ENCODE peak calls at places on chromosomes 6 and 20, in eight cellular contexts. Z is heart right ventricle, E is brain microvascular endothelial cell, W is cardiac muscle cell, O is A549, U is astrocyte, B is heart left ventricle, F is IMR-90. A is an unnamed sample.

GRCh38 chr20:24472426-24472825 is 3.0 kb downstream of the SYNDIG1 start:
- DNase-seq in B (no peak), F (no peak), O (no peak), E (no peak), W (no peak), Z (no peak), U (no peak), A (no peak)

GRCh38 chr20:7790189-7790588 is 150.1 kb downstream of the HAO1 start:
- DNase-seq in W (peak; percentile 59), O (no peak), E (no peak), Z (no peak), B (no peak), F (no peak), U (peak; percentile 70), A (no peak)

GRCh38 chr20:37358366-37359150 is 12.6 kb downstream of the SRC start:
- DNase-seq in Z (no peak), E (no peak), O (no peak), B (no peak), F (no peak), U (no peak), W (no peak), A (no peak)

GRCh38 chr6:43968110-43968965 is 158.9 kb downstream of the MRPL14 start:
- DNase-seq in E (no peak), O (no peak), U (no peak), Z (no peak), W (no peak), B (no peak), F (no peak), A (no peak)

GRCh38 chr6:138955262-138955661 is 32.8 kb downstream of the REPS1 start:
- DNase-seq in W (no peak), O (no peak), F (no peak), Z (no peak), E (no peak), B (no peak), U (no peak), A (no peak)

GRCh38 chr6:39830444-39830843 is 38.3 kb downstream of the DAAM2 start:
- DNase-seq in Z (peak; percentile 65), W (no peak), O (no peak), U (no peak), E (no peak), F (no peak), B (peak; percentile 65), A (no peak)

GRCh38 chr6:3410385-3411360 is 46.2 kb downstream of the SLC22A23 start:
- DNase-seq in F (peak; percentile 57), W (peak; percentile 75), B (peak; percentile 46), U (peak; percentile 30), Z (peak; percentile 19), O (peak; percentile 58), E (peak; percentile 48), A (peak; percentile 60)

GRCh38 chr6:31834367-31834703 is 6.8 kb downstream of the HSPA1B start:
- DNase-seq in F (peak; percentile 84), B (peak; percentile 93), O (peak; percentile 89), W (peak; percentile 92), U (peak; percentile 57), Z (peak; percentile 90), E (peak; percentile 73), A (peak; percentile 82)

GRCh38 chr20:3766832-3767433 is 620 bp downstream of the ADISSP start:
- DNase-seq in Z (no peak), O (no peak), F (no peak), B (peak; percentile 31), E (no peak), U (no peak), W (no peak), A (no peak)

GRCh38 chr6:10522929-10523573 is 1.9 kb downstream of the GCNT2 start:
- DNase-seq in U (no peak), O (no peak), Z (no peak), W (no peak), B (no peak), E (no peak), F (no peak), A (no peak)

GRCh38 chr6:12803486-12803885 is 86.9 kb downstream of the PHACTR1 start:
- DNase-seq in E (no peak), U (no peak), Z (no peak), W (peak; percentile 49), B (no peak), O (no peak), F (no peak), A (no peak)

GRCh38 chr20:397432-398237 is 10.5 kb upstream of the RBCK1 start:
- DNase-seq in W (no peak), F (no peak), E (no peak), O (no peak), U (no peak), Z (no peak), B (no peak), A (no peak)

GRCh38 chr20:54510546-54511129 is 35.2 kb downstream of the DOK5 start:
- DNase-seq in Z (peak; percentile 19), F (no peak), U (peak; percentile 22), B (peak; percentile 58), W (peak; percentile 42), E (no peak), O (no peak), A (no peak)

GRCh38 chr20:9332783-9333482 is 181.5 kb upstream of the LAMP5 start:
- DNase-seq in Z (no peak), B (no peak), F (no peak), W (no peak), O (no peak), E (no peak), U (no peak), A (no peak)

GRCh38 chr6:134626589-134626988 is 308.7 kb upstream of the SGK1 start:
- DNase-seq in B (no peak), F (no peak), O (no peak), U (no peak), Z (no peak), E (peak; percentile 14), W (no peak), A (no peak)

GRCh38 chr6:136529655-136530054 is 20.6 kb downstream of the MAP7 start:
- DNase-seq in W (no peak), B (no peak), O (no peak), F (no peak), U (no peak), E (no peak), Z (no peak), A (no peak)

GRCh38 chr6:162963861-162964260 is 236.1 kb downstream of the PACRG start:
- DNase-seq in Z (no peak), O (no peak), E (no peak), W (no peak), F (no peak), B (no peak), U (no peak), A (no peak)

GRCh38 chr6:8627085-8627861 is 191.9 kb upstream of the SLC35B3 start:
- DNase-seq in F (no peak), B (no peak), W (peak; percentile 7), O (peak; percentile 1), E (peak; percentile 28), U (peak; percentile 36), Z (no peak), A (no peak)

GRCh38 chr6:139588734-139589418 is 214.4 kb upstream of the CITED2 start:
- DNase-seq in B (no peak), Z (no peak), F (peak; percentile 94), O (peak; percentile 38), E (peak; percentile 39), W (peak; percentile 67), U (peak; percentile 75), A (no peak)

GRCh38 chr20:10707070-10707469 is 33.3 kb upstream of the JAG1 start:
- DNase-seq in O (no peak), E (no peak), W (no peak), Z (no peak), B (no peak), U (no peak), F (no peak), A (no peak)

GRCh38 chr6:143027058-143027457 is 33.6 kb upstream of the AIG1 start:
- DNase-seq in U (no peak), E (peak; percentile 31), Z (peak; percentile 27), W (peak; percentile 56), O (peak; percentile 4), F (peak; percentile 24), B (peak; percentile 37), A (no peak)

GRCh38 chr6:153591165-153591564 is 447.9 kb upstream of the OPRM1 start:
- DNase-seq in W (no peak), E (no peak), O (no peak), Z (no peak), B (no peak), U (no peak), F (no peak), A (no peak)

DNA sequence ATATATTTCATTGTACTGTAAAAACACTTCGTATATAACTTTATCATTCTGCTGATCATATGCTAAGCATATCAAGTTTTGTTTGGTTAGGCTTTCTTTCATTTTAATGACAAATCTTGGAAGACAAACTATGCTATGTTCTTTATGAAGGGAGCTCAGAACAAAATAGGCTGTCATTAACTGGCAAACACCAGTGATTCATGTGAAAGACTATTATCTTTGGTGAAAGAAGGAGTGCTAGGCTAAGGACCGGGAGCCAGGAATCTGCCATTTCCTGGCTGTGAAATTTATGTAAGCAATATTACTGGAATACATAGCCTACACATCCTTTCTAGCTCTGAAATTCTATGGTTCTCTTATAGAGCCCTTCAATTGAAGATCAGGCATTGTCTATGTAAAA is 136.2 kb upstream of the CCN2 start:
- DNase-seq in E (no peak), Z (no peak), W (peak; percentile 64), B (no peak), F (no peak), U (peak; percentile 52), O (no peak), A (no peak)
- H3K27ac ChIP-seq in E (peak overlapping the region; percentile 99), Z (no peak overlapping the region), W (no peak overlapping the region), B (no peak overlapping the region), F (peak overlapping the region; percentile 60), U (peak overlapping the region; percentile 94), O (no peak overlapping the region), A (no peak overlapping the region)

DNA sequence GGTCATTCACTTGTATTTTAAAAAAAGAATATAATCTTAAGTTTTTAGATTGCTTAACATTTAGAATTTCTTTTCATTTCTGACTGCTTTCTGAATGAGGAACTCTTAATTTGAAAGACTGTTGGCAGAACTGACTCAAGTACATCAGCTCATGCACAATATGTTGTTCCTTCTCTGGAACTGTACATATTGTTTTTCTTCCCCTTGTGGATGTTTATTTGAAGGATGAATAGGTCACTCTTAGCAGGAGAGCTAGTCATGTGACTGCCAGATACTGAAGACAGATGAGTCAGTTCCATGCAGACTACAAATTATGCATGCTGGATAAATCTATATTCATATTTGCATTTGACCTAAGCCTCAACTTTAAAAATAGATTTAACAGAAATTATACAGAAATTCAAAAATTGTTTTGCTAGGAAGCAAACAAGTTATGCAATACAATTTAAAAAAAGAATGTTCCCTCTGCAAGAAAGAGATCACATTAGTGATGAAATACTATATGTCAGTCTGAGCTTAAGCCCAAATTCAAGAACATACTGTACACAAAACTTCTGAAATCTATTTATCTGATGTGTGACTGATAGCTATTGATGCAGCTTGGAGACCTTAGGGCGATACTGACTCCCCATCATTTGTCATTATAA is 1274.9 kb upstream of the GJE1 start:
- DNase-seq in O (peak; percentile 36), Z (no peak), U (peak; percentile 87), B (no peak), F (peak; percentile 95), E (peak; percentile 88), W (peak; percentile 93), A (no peak)
- H3K27ac ChIP-seq in O (peak overlapping the region; percentile 68), Z (no peak overlapping the region), U (peak overlapping the region; percentile 69), B (no peak overlapping the region), F (peak overlapping the region; percentile 56), E (peak overlapping the region; percentile 34), W (no peak overlapping the region), A (no peak overlapping the region)

GRCh38 chr6:105594821-105595220 is 191.9 kb upstream of the PREP start:
- DNase-seq in U (peak; percentile 89), O (peak; percentile 58), B (no peak), Z (no peak), E (no peak), F (peak; percentile 41), W (no peak), A (no peak)
- H3K27ac ChIP-seq in U (peak overlapping the region; percentile 93), O (peak overlapping the region; percentile 98), B (no peak overlapping the region), Z (no peak overlapping the region), E (no peak overlapping the region), F (no peak overlapping the region), W (no peak overlapping the region), A (no peak overlapping the region)

GRCh38 chr6:141269684-141270083 is 863.0 kb upstream of the GJE1 start:
- DNase-seq in B (no peak), E (no peak), F (no peak), O (no peak), Z (no peak), U (no peak), W (no peak), A (no peak)
- H3K27ac ChIP-seq in B (no peak overlapping the region), E (no peak overlapping the region), F (no peak overlapping the region), O (no peak overlapping the region), Z (no peak overlapping the region), U (no peak overlapping the region), W (no peak overlapping the region), A (no peak overlapping the region)